ENCODE peak calls at places on chromosomes 7 and 10, in ten cellular contexts. T is NCI-H345, L is adrenal gland, X is RCC 7860, P is NCI-H2171, G is WTC11, V is mucosa of descending colon, D is bronchial epithelial cell, J is foreskin keratinocyte, Q is hepatocyte. E is an unnamed sample.

GRCh38 chr7:80151274-80151665 is 16.6 kb downstream of the GNAI1 start:
- DNase-seq in T (no peak), L (no peak), X (no peak), P (no peak), G (no peak), V (no peak), D (no peak), J (peak), Q (no peak), E (peak)

GRCh38 chr10:12796431-12797185 is 204.9 kb downstream of the CCDC3 start:
- DNase-seq in T (no peak), L (no peak), X (no peak), P (peak), G (no peak), V (no peak), D (no peak), J (no peak), Q (no peak), E (no peak)

GRCh38 chr7:76191783-76192240 is 9.9 kb upstream of the SRRM3 start:
- DNase-seq in T (no peak), L (no peak), X (peak), P (peak), G (peak), V (no peak), D (peak), J (peak), Q (peak), E (peak)

GRCh38 chr10:124033887-124034218 is 59.5 kb downstream of the CHST15 start:
- DNase-seq in T (no peak), L (no peak), X (peak), P (no peak), G (no peak), V (no peak), D (no peak), J (no peak), Q (no peak), E (no peak)

GRCh38 chr7:46291064-46291463 is 370.0 kb upstream of the IGFBP3 start:
- DNase-seq in T (no peak), L (no peak), X (peak), P (no peak), G (no peak), V (no peak), D (peak), J (peak), Q (peak), E (peak)

GRCh38 chr10:58641095-58641531 is 128.4 kb downstream of the BICC1 start:
- DNase-seq in T (peak), L (peak), X (peak), P (no peak), G (no peak), V (no peak), D (peak), J (peak), Q (peak), E (peak)

GRCh38 chr10:78454123-78454645 is 420.5 kb downstream of the RPS24 start:
- DNase-seq in T (no peak), L (no peak), X (no peak), P (no peak), G (no peak), V (no peak), D (no peak), J (no peak), Q (no peak), E (peak)

GRCh38 chr7:34067406-34067805 is 162.1 kb downstream of the BMPER start:
- DNase-seq in T (no peak), L (no peak), X (no peak), P (no peak), G (no peak), V (no peak), D (no peak), J (no peak), Q (no peak), E (no peak)

GRCh38 chr10:10032991-10033390 is 984.7 kb upstream of the CELF2 start:
- DNase-seq in T (no peak), L (no peak), X (no peak), P (no peak), G (no peak), V (no peak), D (no peak), J (no peak), Q (no peak), E (no peak)

GRCh38 chr10:132064082-132064755 is 1.5 kb upstream of the JAKMIP3 start:
- DNase-seq in T (no peak), L (no peak), X (no peak), P (no peak), G (no peak), V (no peak), D (no peak), J (no peak), Q (no peak), E (no peak)

GRCh38 chr7:108018668-108019067 is 15.7 kb upstream of the LAMB1 start:
- DNase-seq in T (no peak), L (no peak), X (no peak), P (no peak), G (no peak), V (no peak), D (no peak), J (no peak), Q (no peak), E (no peak)

GRCh38 chr7:17005277-17005676 is 123.5 kb upstream of the AGR3 start:
- DNase-seq in T (no peak), L (no peak), X (no peak), P (no peak), G (no peak), V (no peak), D (no peak), J (no peak), Q (no peak), E (no peak)

GRCh38 chr7:76069238-76069638 is 21.3 kb downstream of the MDH2 start:
- DNase-seq in T (no peak), L (peak), X (peak), P (peak), G (peak), V (peak), D (peak), J (peak), Q (peak), E (peak)

GRCh38 chr10:34528320-34528719 is 286.8 kb downstream of the PARD3 start:
- DNase-seq in T (no peak), L (peak), X (peak), P (no peak), G (peak), V (no peak), D (peak), J (peak), Q (peak), E (peak)

GRCh38 chr10:133359972-133360610 is 2.3 kb upstream of the FUOM start:
- DNase-seq in T (peak), L (no peak), X (no peak), P (no peak), G (no peak), V (no peak), D (no peak), J (no peak), Q (no peak), E (no peak)

GRCh38 chr7:129363-130221 is 62.8 kb upstream of the FAM20C start:
- DNase-seq in T (peak), L (no peak), X (no peak), P (peak), G (no peak), V (no peak), D (no peak), J (no peak), Q (peak), E (no peak)

GRCh38 chr10:3741688-3742461 is 43.1 kb downstream of the KLF6 start:
- DNase-seq in T (no peak), L (no peak), X (no peak), P (no peak), G (no peak), V (no peak), D (no peak), J (no peak), Q (no peak), E (no peak)

GRCh38 chr7:156764016-156764669 is 123.6 kb downstream of the RNF32 start:
- DNase-seq in T (peak), L (peak), X (peak), P (peak), G (peak), V (peak), D (peak), J (no peak), Q (peak), E (peak)

GRCh38 chr10:77846718-77847311 is 79.7 kb downstream of the DLG5 start:
- DNase-seq in T (peak), L (peak), X (peak), P (peak), G (peak), V (peak), D (peak), J (no peak), Q (peak), E (peak)

GRCh38 chr7:47405921-47406765 is 175.8 kb downstream of the TNS3 start:
- DNase-seq in T (no peak), L (peak), X (no peak), P (peak), G (no peak), V (peak), D (peak), J (peak), Q (no peak), E (peak)

GRCh38 chr10:12279281-12279680 is 70.1 kb upstream of the CAMK1D start:
- DNase-seq in T (no peak), L (no peak), X (no peak), P (no peak), G (no peak), V (no peak), D (no peak), J (no peak), Q (no peak), E (peak)

GRCh38 chr7:130922206-130923112 is 188.5 kb upstream of the KLF14 start:
- DNase-seq in T (no peak), L (no peak), X (no peak), P (no peak), G (no peak), V (no peak), D (no peak), J (no peak), Q (no peak), E (no peak)

GRCh38 chr7:157248659-157249058 is 88.1 kb upstream of the DNAJB6 start:
- DNase-seq in T (no peak), L (no peak), X (no peak), P (no peak), G (no peak), V (no peak), D (no peak), J (no peak), Q (no peak), E (no peak)

GRCh38 chr7:29623976-29624375 is 60.3 kb downstream of the PRR15 start:
- DNase-seq in T (no peak), L (no peak), X (no peak), P (no peak), G (no peak), V (no peak), D (peak), J (peak), Q (no peak), E (no peak)

GRCh38 chr10:12727832-12728215 is 273.7 kb downstream of the CCDC3 start:
- DNase-seq in T (no peak), L (peak), X (peak), P (no peak), G (no peak), V (peak), D (no peak), J (no peak), Q (peak), E (peak)

GRCh38 chr10:98272245-98272644 is 4.3 kb upstream of the LOXL4 start:
- DNase-seq in T (no peak), L (no peak), X (no peak), P (no peak), G (no peak), V (no peak), D (no peak), J (no peak), Q (no peak), E (no peak)

GRCh38 chr10:91924212-91925021 is 847 bp downstream of the BTAF1 start:
- DNase-seq in T (no peak), L (no peak), X (no peak), P (no peak), G (no peak), V (no peak), D (peak), J (no peak), Q (no peak), E (no peak)

GRCh38 chr7:27764109-27764508 is 24.1 kb downstream of the TAX1BP1 start:
- DNase-seq in T (no peak), L (no peak), X (no peak), P (no peak), G (no peak), V (no peak), D (no peak), J (no peak), Q (no peak), E (peak)

GRCh38 chr10:123298583-123298982 is 144.4 kb downstream of the BUB3 start:
- DNase-seq in T (no peak), L (no peak), X (no peak), P (no peak), G (no peak), V (no peak), D (no peak), J (no peak), Q (no peak), E (no peak)

GRCh38 chr10:101492205-101492604 is 95.9 kb downstream of the POLL start:
- DNase-seq in T (peak), L (no peak), X (no peak), P (no peak), G (no peak), V (no peak), D (no peak), J (no peak), Q (no peak), E (no peak)

GRCh38 chr7:738723-739454 is 11.8 kb upstream of the PRKAR1B start:
- DNase-seq in T (no peak), L (no peak), X (no peak), P (no peak), G (no peak), V (no peak), D (no peak), J (no peak), Q (no peak), E (no peak)

GRCh38 chr7:44847509-44847919 is 373 bp downstream of the H2AZ2 start:
- DNase-seq in T (peak), L (peak), X (peak), P (peak), G (peak), V (peak), D (peak), J (peak), Q (peak), E (peak)

GRCh38 chr10:131213651-131214505 is 97.6 kb downstream of the TCERG1L start:
- DNase-seq in T (no peak), L (no peak), X (no peak), P (no peak), G (no peak), V (no peak), D (no peak), J (no peak), Q (peak), E (no peak)

GRCh38 chr10:97383159-97383558 is 18.0 kb downstream of the RRP12 start:
- DNase-seq in T (no peak), L (no peak), X (no peak), P (no peak), G (no peak), V (no peak), D (no peak), J (peak), Q (no peak), E (no peak)

GRCh38 chr10:120420421-120420820 is 36.6 kb upstream of the PLPP4 start:
- DNase-seq in T (no peak), L (no peak), X (peak), P (no peak), G (no peak), V (no peak), D (no peak), J (no peak), Q (no peak), E (no peak)

GRCh38 chr10:116073025-116073424 is 200.0 kb downstream of the GFRA1 start:
- DNase-seq in T (no peak), L (no peak), X (no peak), P (peak), G (no peak), V (no peak), D (no peak), J (no peak), Q (peak), E (no peak)

GRCh38 chr7:14096159-14096558 is 106.7 kb upstream of the ETV1 start:
- DNase-seq in T (no peak), L (no peak), X (no peak), P (no peak), G (no peak), V (no peak), D (no peak), J (no peak), Q (no peak), E (no peak)

GRCh38 chr10:97328646-97329453 is 5.7 kb downstream of the FRAT2 start:
- DNase-seq in T (peak), L (no peak), X (no peak), P (no peak), G (no peak), V (no peak), D (no peak), J (no peak), Q (peak), E (no peak)

GRCh38 chr7:480531-481218 is 39.0 kb downstream of the PDGFA start:
- DNase-seq in T (peak), L (no peak), X (no peak), P (no peak), G (peak), V (no peak), D (no peak), J (no peak), Q (no peak), E (peak)

E was measured in amniotic epithelial cell.